ENCODE peak calls at places on chromosomes 6 and 20, in four cellular contexts. One of them, this sample, is unnamed.

GRCh38 chr6:27129917-27130316 is 117.6 kb upstream of the PRSS16 start:
- DNase-seq in Panc1: no peak
- DNase-seq in CD8-positive, alpha-beta memory T cell: no peak
- DNase-seq in right cardiac atrium: no peak
- DNase-seq in this sample: no peak

GRCh38 chr20:23092409-23092756 is 6.3 kb upstream of the CD93 start:
- DNase-seq in right cardiac atrium: no peak
- DNase-seq in Panc1: no peak
- DNase-seq in CD8-positive, alpha-beta memory T cell: no peak
- DNase-seq in this sample: no peak

GRCh38 chr20:53186630-53187029 is 214.5 kb downstream of the TSHZ2 start:
- DNase-seq in CD8-positive, alpha-beta memory T cell: no peak
- DNase-seq in right cardiac atrium: no peak
- DNase-seq in Panc1: no peak
- DNase-seq in this sample: no peak

GRCh38 chr20:5848711-5849505 is 98.7 kb downstream of the SHLD1 start:
- DNase-seq in CD8-positive, alpha-beta memory T cell: no peak
- DNase-seq in right cardiac atrium: no peak
- DNase-seq in Panc1: no peak
- DNase-seq in this sample: no peak

GRCh38 chr6:30154709-30155521 is 6.1 kb downstream of the TRIM10 start:
- DNase-seq in right cardiac atrium: no peak
- DNase-seq in CD8-positive, alpha-beta memory T cell: no peak
- DNase-seq in Panc1: no peak
- DNase-seq in this sample: no peak

GRCh38 chr20:36408219-36408618 is 102.1 kb downstream of the DLGAP4 start:
- DNase-seq in CD8-positive, alpha-beta memory T cell: no peak
- DNase-seq in right cardiac atrium: no peak
- DNase-seq in Panc1: no peak
- DNase-seq in this sample: no peak

GRCh38 chr6:44341095-44341890 is 1.2 kb upstream of the SPATS1 start:
- DNase-seq in Panc1: no peak
- DNase-seq in right cardiac atrium: no peak
- DNase-seq in CD8-positive, alpha-beta memory T cell: no peak
- DNase-seq in this sample: no peak

GRCh38 chr6:56314683-56315523 is 67.5 kb upstream of the COL21A1 start:
- DNase-seq in Panc1: peak; percentile 65
- DNase-seq in CD8-positive, alpha-beta memory T cell: no peak
- DNase-seq in right cardiac atrium: no peak
- DNase-seq in this sample: no peak

GRCh38 chr6:42313941-42314570 is 96.4 kb upstream of the MRPS10 start:
- DNase-seq in right cardiac atrium: no peak
- DNase-seq in CD8-positive, alpha-beta memory T cell: no peak
- DNase-seq in Panc1: no peak
- DNase-seq in this sample: no peak

GRCh38 chr6:44967481-44967880 is 360.6 kb upstream of the RUNX2 start:
- DNase-seq in Panc1: no peak
- DNase-seq in CD8-positive, alpha-beta memory T cell: no peak
- DNase-seq in right cardiac atrium: no peak
- DNase-seq in this sample: no peak

GRCh38 chr20:51481311-51481997 is 61.1 kb downstream of the NFATC2 start:
- DNase-seq in Panc1: no peak
- DNase-seq in right cardiac atrium: no peak
- DNase-seq in CD8-positive, alpha-beta memory T cell: peak; percentile 49
- DNase-seq in this sample: no peak

GRCh38 chr6:161674930-161675523 is 401.2 kb upstream of the AGPAT4 start:
- DNase-seq in Panc1: no peak
- DNase-seq in CD8-positive, alpha-beta memory T cell: no peak
- DNase-seq in right cardiac atrium: no peak
- DNase-seq in this sample: no peak

GRCh38 chr6:78438135-78438534 is 429.2 kb upstream of the IRAK1BP1 start:
- DNase-seq in Panc1: no peak
- DNase-seq in CD8-positive, alpha-beta memory T cell: no peak
- DNase-seq in right cardiac atrium: no peak
- DNase-seq in this sample: no peak

GRCh38 chr20:57388953-57389694 is 2.1 kb upstream of the RBM38 start:
- DNase-seq in Panc1: no peak
- DNase-seq in CD8-positive, alpha-beta memory T cell: no peak
- DNase-seq in right cardiac atrium: peak; percentile 93
- DNase-seq in this sample: peak; percentile 90

GRCh38 chr20:64079273-64080012 is at the start of gene RGS19:
- DNase-seq in Panc1: no peak
- DNase-seq in right cardiac atrium: peak; percentile 93
- DNase-seq in CD8-positive, alpha-beta memory T cell: peak; percentile 64
- DNase-seq in this sample: peak; percentile 91

GRCh38 chr6:170017603-170018274 is 266.3 kb downstream of the ERMARD start:
- DNase-seq in Panc1: no peak
- DNase-seq in right cardiac atrium: no peak
- DNase-seq in CD8-positive, alpha-beta memory T cell: no peak
- DNase-seq in this sample: no peak

DNA sequence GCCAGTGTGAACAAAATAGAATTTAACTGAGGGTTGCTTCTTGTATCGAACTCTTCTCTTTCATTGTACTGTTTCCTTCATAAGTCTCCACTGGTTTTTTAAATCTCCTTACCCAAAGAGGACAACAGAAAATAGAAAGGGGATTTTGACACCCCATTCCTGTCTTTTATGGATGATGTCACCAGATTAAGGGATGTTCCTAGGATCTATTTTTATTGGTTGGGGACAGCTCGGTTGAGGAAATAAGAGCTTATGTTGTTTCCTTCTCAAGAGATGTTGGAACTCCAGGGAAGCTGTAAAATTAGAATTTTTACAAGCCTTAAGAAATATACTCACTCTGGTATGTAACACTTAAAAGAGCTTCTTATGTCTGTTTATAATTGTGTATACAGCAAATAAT is 171.5 kb downstream of the PHF3 start:
- DNase-seq in right cardiac atrium: no peak
- DNase-seq in Panc1: no peak
- DNase-seq in CD8-positive, alpha-beta memory T cell: no peak
- DNase-seq in this sample: no peak
- H3K27ac ChIP-seq in right cardiac atrium: no peak overlapping the region
- H3K27ac ChIP-seq in Panc1: no peak overlapping the region
- H3K27ac ChIP-seq in CD8-positive, alpha-beta memory T cell: no peak overlapping the region
- H3K27ac ChIP-seq in this sample: peak overlapping the region; percentile 67

GRCh38 chr20:58592076-58592695 is 58.9 kb upstream of the STX16 start:
- DNase-seq in Panc1: no peak
- DNase-seq in CD8-positive, alpha-beta memory T cell: no peak
- DNase-seq in right cardiac atrium: no peak
- DNase-seq in this sample: no peak
- H3K4me1 ChIP-seq in Panc1: no peaks in the 10 kb centered on the region
- H3K4me1 ChIP-seq in CD8-positive, alpha-beta memory T cell: no peaks in the 10 kb centered on the region
- H3K4me1 ChIP-seq in right cardiac atrium: no peaks in the 10 kb centered on the region
- H3K4me1 ChIP-seq in this sample: no peaks in the 10 kb centered on the region

GRCh38 chr6:136775548-136775947 is 16.7 kb downstream of the MAP3K5 start:
- DNase-seq in right cardiac atrium: no peak
- DNase-seq in Panc1: no peak
- DNase-seq in CD8-positive, alpha-beta memory T cell: no peak
- DNase-seq in this sample: no peak

GRCh38 chr6:136772685-136773472 is 19.4 kb downstream of the MAP3K5 start:
- DNase-seq in CD8-positive, alpha-beta memory T cell: no peak
- DNase-seq in right cardiac atrium: no peak
- DNase-seq in Panc1: no peak
- DNase-seq in this sample: no peak

GRCh38 chr6:136773473-136773796 is 18.8 kb downstream of the MAP3K5 start:
- DNase-seq in right cardiac atrium: no peak
- DNase-seq in Panc1: no peak
- DNase-seq in CD8-positive, alpha-beta memory T cell: no peak
- DNase-seq in this sample: no peak

GRCh38 chr6:136775081-136775480 is 17.2 kb downstream of the MAP3K5 start:
- DNase-seq in Panc1: no peak
- DNase-seq in right cardiac atrium: no peak
- DNase-seq in CD8-positive, alpha-beta memory T cell: no peak
- DNase-seq in this sample: no peak

DNA sequence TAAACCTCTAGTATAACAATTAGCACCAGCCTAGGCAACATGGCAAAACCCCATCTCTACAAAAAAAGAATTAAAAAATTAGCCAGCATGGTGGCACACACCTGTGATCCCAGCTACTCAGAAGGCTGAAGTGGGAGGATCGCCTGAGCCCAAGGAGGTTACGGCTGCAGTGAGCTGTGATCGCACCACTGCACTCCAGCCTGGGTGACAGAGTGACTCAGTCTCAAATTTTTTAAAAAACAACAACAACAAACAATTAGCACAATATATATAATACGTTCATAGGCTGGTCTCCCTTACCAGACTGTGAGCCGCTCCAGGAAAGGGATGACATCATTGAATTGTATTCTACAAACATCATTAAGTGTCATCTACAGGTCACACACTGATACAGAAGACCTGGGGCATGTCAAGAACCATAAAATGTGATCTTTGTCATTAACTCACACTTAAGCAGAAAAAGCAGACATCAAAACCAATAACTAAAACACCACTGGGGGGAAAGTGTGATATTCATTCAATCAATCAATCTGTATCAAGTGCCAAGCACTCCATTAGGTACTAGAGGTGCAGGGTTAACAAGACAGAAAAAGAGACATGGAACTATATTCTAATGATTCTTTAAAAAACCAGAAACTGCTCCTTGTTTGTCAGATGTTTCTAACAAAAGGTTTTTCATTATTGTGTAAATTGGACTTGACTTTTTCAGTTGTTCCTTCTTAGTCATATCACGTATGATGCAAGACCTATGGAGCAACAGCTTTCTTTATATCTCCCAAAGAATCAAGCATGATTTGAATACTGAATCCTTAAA is 17.8 kb downstream of the MAP3K5 start:
- DNase-seq in Panc1: no peak
- DNase-seq in CD8-positive, alpha-beta memory T cell: no peak
- DNase-seq in right cardiac atrium: no peak
- DNase-seq in this sample: no peak
- H3K4me3 ChIP-seq in Panc1: no peak overlapping the region
- H3K4me3 ChIP-seq in CD8-positive, alpha-beta memory T cell: no peak overlapping the region
- H3K4me3 ChIP-seq in right cardiac atrium: no peak overlapping the region
- H3K4me3 ChIP-seq in this sample: no peak overlapping the region

GRCh38 chr6:96537726-96538125 is 16.1 kb downstream of the UFL1 start:
- DNase-seq in Panc1: no peak
- DNase-seq in right cardiac atrium: no peak
- DNase-seq in CD8-positive, alpha-beta memory T cell: no peak
- DNase-seq in this sample: no peak
- H3K27ac ChIP-seq in Panc1: no peak overlapping the region
- H3K27ac ChIP-seq in right cardiac atrium: no peak overlapping the region
- H3K27ac ChIP-seq in CD8-positive, alpha-beta memory T cell: no peak overlapping the region
- H3K27ac ChIP-seq in this sample: no peak overlapping the region

GRCh38 chr6:149545258-149545753 is 537 bp downstream of the PPIL4 start:
- DNase-seq in CD8-positive, alpha-beta memory T cell: peak; percentile 35
- DNase-seq in Panc1: no peak
- DNase-seq in right cardiac atrium: peak; percentile 68
- DNase-seq in this sample: peak; percentile 52
- H3K4me1 ChIP-seq in CD8-positive, alpha-beta memory T cell: peaks cover 34% of the 10 kb centered on the region
- H3K4me1 ChIP-seq in Panc1: peaks cover 10% of the 10 kb centered on the region
- H3K4me1 ChIP-seq in right cardiac atrium: no peaks in the 10 kb centered on the region
- H3K4me1 ChIP-seq in this sample: peaks cover 29% of the 10 kb centered on the region